ENCODE peak calls at places on chromosomes 13 and 19, in seven cellular contexts. One of them, this sample, is unnamed.

GRCh38 chr13:65638572-65639168 is 1591.5 kb downstream of the PCDH9 start:
- DNase-seq in GM20000: peak
- DNase-seq in colonic mucosa: no peak
- DNase-seq in GM04503: peak
- DNase-seq in stimulated activated CD8-positive, alpha-beta memory T cell treated with anti-CD3 and anti-CD28 coated beads, Interleukin-4, amount 100 ng/mL, for 1 hour: no peak
- DNase-seq in GM13976: no peak
- DNase-seq in NCI-H1417: peak
- DNase-seq in this sample: peak

GRCh38 chr13:29696606-29697005 is 101.1 kb upstream of the SLC7A1 start:
- DNase-seq in GM20000: no peak
- DNase-seq in colonic mucosa: no peak
- DNase-seq in GM04503: no peak
- DNase-seq in stimulated activated CD8-positive, alpha-beta memory T cell treated with anti-CD3 and anti-CD28 coated beads, Interleukin-4, amount 100 ng/mL, for 1 hour: no peak
- DNase-seq in GM13976: no peak
- DNase-seq in NCI-H1417: no peak
- DNase-seq in this sample: no peak

GRCh38 chr19:7540761-7541480 is 5.4 kb downstream of the PNPLA6 start:
- DNase-seq in GM20000: no peak
- DNase-seq in colonic mucosa: no peak
- DNase-seq in GM04503: no peak
- DNase-seq in stimulated activated CD8-positive, alpha-beta memory T cell treated with anti-CD3 and anti-CD28 coated beads, Interleukin-4, amount 100 ng/mL, for 1 hour: no peak
- DNase-seq in GM13976: no peak
- DNase-seq in NCI-H1417: no peak
- DNase-seq in this sample: no peak

GRCh38 chr19:32234663-32235217 is 110.7 kb upstream of the ZNF507 start:
- DNase-seq in GM20000: no peak
- DNase-seq in colonic mucosa: no peak
- DNase-seq in GM04503: no peak
- DNase-seq in stimulated activated CD8-positive, alpha-beta memory T cell treated with anti-CD3 and anti-CD28 coated beads, Interleukin-4, amount 100 ng/mL, for 1 hour: no peak
- DNase-seq in GM13976: no peak
- DNase-seq in NCI-H1417: no peak
- DNase-seq in this sample: no peak

GRCh38 chr19:954672-955494 is 29.0 kb downstream of the ARID3A start:
- DNase-seq in GM20000: peak
- DNase-seq in colonic mucosa: no peak
- DNase-seq in GM04503: no peak
- DNase-seq in stimulated activated CD8-positive, alpha-beta memory T cell treated with anti-CD3 and anti-CD28 coated beads, Interleukin-4, amount 100 ng/mL, for 1 hour: no peak
- DNase-seq in GM13976: peak
- DNase-seq in NCI-H1417: no peak
- DNase-seq in this sample: peak

GRCh38 chr13:52405767-52406494 is at the start of gene THSD1:
- DNase-seq in GM20000: peak
- DNase-seq in colonic mucosa: peak
- DNase-seq in GM04503: no peak
- DNase-seq in stimulated activated CD8-positive, alpha-beta memory T cell treated with anti-CD3 and anti-CD28 coated beads, Interleukin-4, amount 100 ng/mL, for 1 hour: no peak
- DNase-seq in GM13976: peak
- DNase-seq in NCI-H1417: peak
- DNase-seq in this sample: peak

GRCh38 chr19:3513198-3514140 is 7.4 kb downstream of the FZR1 start:
- DNase-seq in GM20000: no peak
- DNase-seq in colonic mucosa: no peak
- DNase-seq in GM04503: no peak
- DNase-seq in stimulated activated CD8-positive, alpha-beta memory T cell treated with anti-CD3 and anti-CD28 coated beads, Interleukin-4, amount 100 ng/mL, for 1 hour: no peak
- DNase-seq in GM13976: no peak
- DNase-seq in NCI-H1417: no peak
- DNase-seq in this sample: no peak

GRCh38 chr19:41411682-41412265 is 14.2 kb downstream of the BCKDHA start:
- DNase-seq in GM20000: no peak
- DNase-seq in colonic mucosa: no peak
- DNase-seq in GM04503: no peak
- DNase-seq in stimulated activated CD8-positive, alpha-beta memory T cell treated with anti-CD3 and anti-CD28 coated beads, Interleukin-4, amount 100 ng/mL, for 1 hour: no peak
- DNase-seq in GM13976: no peak
- DNase-seq in NCI-H1417: no peak
- DNase-seq in this sample: no peak

GRCh38 chr13:21033224-21033855 is 28.0 kb downstream of the LATS2 start:
- DNase-seq in GM20000: no peak
- DNase-seq in colonic mucosa: no peak
- DNase-seq in GM04503: peak
- DNase-seq in stimulated activated CD8-positive, alpha-beta memory T cell treated with anti-CD3 and anti-CD28 coated beads, Interleukin-4, amount 100 ng/mL, for 1 hour: no peak
- DNase-seq in GM13976: no peak
- DNase-seq in NCI-H1417: no peak
- DNase-seq in this sample: no peak

GRCh38 chr13:32582991-32583390 is 3.3 kb upstream of the PDS5B start:
- DNase-seq in GM20000: no peak
- DNase-seq in colonic mucosa: no peak
- DNase-seq in GM04503: no peak
- DNase-seq in stimulated activated CD8-positive, alpha-beta memory T cell treated with anti-CD3 and anti-CD28 coated beads, Interleukin-4, amount 100 ng/mL, for 1 hour: no peak
- DNase-seq in GM13976: no peak
- DNase-seq in NCI-H1417: no peak
- DNase-seq in this sample: no peak

GRCh38 chr13:43664700-43665191 is 122.0 kb downstream of the ENOX1 start:
- DNase-seq in GM20000: no peak
- DNase-seq in colonic mucosa: peak
- DNase-seq in GM04503: peak
- DNase-seq in stimulated activated CD8-positive, alpha-beta memory T cell treated with anti-CD3 and anti-CD28 coated beads, Interleukin-4, amount 100 ng/mL, for 1 hour: no peak
- DNase-seq in GM13976: no peak
- DNase-seq in NCI-H1417: no peak
- DNase-seq in this sample: peak

GRCh38 chr19:3743486-3743885 is 18.0 kb downstream of the APBA3 start:
- DNase-seq in GM20000: no peak
- DNase-seq in colonic mucosa: no peak
- DNase-seq in GM04503: no peak
- DNase-seq in stimulated activated CD8-positive, alpha-beta memory T cell treated with anti-CD3 and anti-CD28 coated beads, Interleukin-4, amount 100 ng/mL, for 1 hour: no peak
- DNase-seq in GM13976: no peak
- DNase-seq in NCI-H1417: no peak
- DNase-seq in this sample: peak

GRCh38 chr13:36913463-36913862 is 6.6 kb downstream of the SMAD9 start:
- DNase-seq in GM20000: no peak
- DNase-seq in colonic mucosa: no peak
- DNase-seq in GM04503: no peak
- DNase-seq in stimulated activated CD8-positive, alpha-beta memory T cell treated with anti-CD3 and anti-CD28 coated beads, Interleukin-4, amount 100 ng/mL, for 1 hour: no peak
- DNase-seq in GM13976: no peak
- DNase-seq in NCI-H1417: peak
- DNase-seq in this sample: no peak

GRCh38 chr19:46373573-46374359 is 26.9 kb downstream of the PPP5C start:
- DNase-seq in GM20000: no peak
- DNase-seq in colonic mucosa: peak
- DNase-seq in GM04503: no peak
- DNase-seq in stimulated activated CD8-positive, alpha-beta memory T cell treated with anti-CD3 and anti-CD28 coated beads, Interleukin-4, amount 100 ng/mL, for 1 hour: no peak
- DNase-seq in GM13976: no peak
- DNase-seq in NCI-H1417: peak
- DNase-seq in this sample: no peak

GRCh38 chr19:1718382-1719315 is 34.7 kb upstream of the ONECUT3 start:
- DNase-seq in GM20000: no peak
- DNase-seq in colonic mucosa: no peak
- DNase-seq in GM04503: no peak
- DNase-seq in stimulated activated CD8-positive, alpha-beta memory T cell treated with anti-CD3 and anti-CD28 coated beads, Interleukin-4, amount 100 ng/mL, for 1 hour: no peak
- DNase-seq in GM13976: no peak
- DNase-seq in NCI-H1417: no peak
- DNase-seq in this sample: no peak

GRCh38 chr13:24921003-24921402 is 157.0 kb downstream of the RNF17 start:
- DNase-seq in GM20000: no peak
- DNase-seq in colonic mucosa: no peak
- DNase-seq in GM04503: no peak
- DNase-seq in stimulated activated CD8-positive, alpha-beta memory T cell treated with anti-CD3 and anti-CD28 coated beads, Interleukin-4, amount 100 ng/mL, for 1 hour: no peak
- DNase-seq in GM13976: no peak
- DNase-seq in NCI-H1417: no peak
- DNase-seq in this sample: peak

GRCh38 chr19:45771331-45771933 is 2.4 kb upstream of the SIX5 start:
- DNase-seq in GM20000: no peak
- DNase-seq in colonic mucosa: peak
- DNase-seq in GM04503: no peak
- DNase-seq in stimulated activated CD8-positive, alpha-beta memory T cell treated with anti-CD3 and anti-CD28 coated beads, Interleukin-4, amount 100 ng/mL, for 1 hour: no peak
- DNase-seq in GM13976: no peak
- DNase-seq in NCI-H1417: peak
- DNase-seq in this sample: no peak

GRCh38 chr13:60620611-60621395 is 223.8 kb downstream of the TDRD3 start:
- DNase-seq in GM20000: no peak
- DNase-seq in colonic mucosa: no peak
- DNase-seq in GM04503: no peak
- DNase-seq in stimulated activated CD8-positive, alpha-beta memory T cell treated with anti-CD3 and anti-CD28 coated beads, Interleukin-4, amount 100 ng/mL, for 1 hour: no peak
- DNase-seq in GM13976: no peak
- DNase-seq in NCI-H1417: no peak
- DNase-seq in this sample: no peak

GRCh38 chr19:33175156-33175782 is 18.9 kb upstream of the LRP3 start:
- DNase-seq in GM20000: no peak
- DNase-seq in colonic mucosa: no peak
- DNase-seq in GM04503: no peak
- DNase-seq in stimulated activated CD8-positive, alpha-beta memory T cell treated with anti-CD3 and anti-CD28 coated beads, Interleukin-4, amount 100 ng/mL, for 1 hour: no peak
- DNase-seq in GM13976: no peak
- DNase-seq in NCI-H1417: no peak
- DNase-seq in this sample: no peak

GRCh38 chr13:40377783-40378182 is 288.7 kb downstream of the FOXO1 start:
- DNase-seq in GM20000: no peak
- DNase-seq in colonic mucosa: no peak
- DNase-seq in GM04503: no peak
- DNase-seq in stimulated activated CD8-positive, alpha-beta memory T cell treated with anti-CD3 and anti-CD28 coated beads, Interleukin-4, amount 100 ng/mL, for 1 hour: no peak
- DNase-seq in GM13976: no peak
- DNase-seq in NCI-H1417: no peak
- DNase-seq in this sample: no peak